ENCODE peak calls at places on chromosome 13, in five cellular contexts. One of them, this sample, is unnamed.
A peak's percentile ranks its signal among the peaks of the same experiment; 100 is the strongest.

GRCh38 chr13:100156786-100157185 is 67.9 kb downstream of the PCCA start:
- DNase-seq in stimulated activated naive CD4-positive, alpha-beta T cell: no peak
- DNase-seq in T-helper 9 cell: no peak
- DNase-seq in T-helper 1 cell: no peak
- DNase-seq in left ventricle myocardium inferior: no peak
- DNase-seq in this sample: no peak

GRCh38 chr13:113853518-113854237 is 10.2 kb downstream of the GAS6 start:
- DNase-seq in stimulated activated naive CD4-positive, alpha-beta T cell: no peak
- DNase-seq in T-helper 9 cell: no peak
- DNase-seq in T-helper 1 cell: no peak
- DNase-seq in left ventricle myocardium inferior: peak; percentile 35
- DNase-seq in this sample: peak; percentile 48

GRCh38 chr13:73421310-73421912 is 362.6 kb downstream of the KLF5 start:
- DNase-seq in stimulated activated naive CD4-positive, alpha-beta T cell: no peak
- DNase-seq in T-helper 9 cell: no peak
- DNase-seq in T-helper 1 cell: no peak
- DNase-seq in left ventricle myocardium inferior: no peak
- DNase-seq in this sample: no peak

GRCh38 chr13:101065314-101065713 is 351.0 kb downstream of the NALCN start:
- DNase-seq in stimulated activated naive CD4-positive, alpha-beta T cell: no peak
- DNase-seq in T-helper 9 cell: no peak
- DNase-seq in T-helper 1 cell: no peak
- DNase-seq in left ventricle myocardium inferior: no peak
- DNase-seq in this sample: no peak

GRCh38 chr13:97395437-97396136 is 38.4 kb upstream of the RAP2A start:
- DNase-seq in stimulated activated naive CD4-positive, alpha-beta T cell: no peak
- DNase-seq in T-helper 9 cell: no peak
- DNase-seq in T-helper 1 cell: no peak
- DNase-seq in left ventricle myocardium inferior: no peak
- DNase-seq in this sample: no peak

GRCh38 chr13:41837668-41838067 is 123.2 kb downstream of the VWA8 start:
- DNase-seq in stimulated activated naive CD4-positive, alpha-beta T cell: no peak
- DNase-seq in T-helper 9 cell: no peak
- DNase-seq in T-helper 1 cell: no peak
- DNase-seq in left ventricle myocardium inferior: no peak
- DNase-seq in this sample: no peak

GRCh38 chr13:79401259-79402071 is 4.6 kb downstream of the RBM26 start:
- DNase-seq in stimulated activated naive CD4-positive, alpha-beta T cell: peak; percentile 7
- DNase-seq in T-helper 9 cell: no peak
- DNase-seq in T-helper 1 cell: no peak
- DNase-seq in left ventricle myocardium inferior: no peak
- DNase-seq in this sample: no peak

GRCh38 chr13:111654531-111654930 is 334.1 kb downstream of the TEX29 start:
- DNase-seq in stimulated activated naive CD4-positive, alpha-beta T cell: no peak
- DNase-seq in T-helper 9 cell: no peak
- DNase-seq in T-helper 1 cell: no peak
- DNase-seq in left ventricle myocardium inferior: no peak
- DNase-seq in this sample: no peak

GRCh38 chr13:21671793-21672680 is 1.2 kb downstream of the FGF9 start:
- DNase-seq in stimulated activated naive CD4-positive, alpha-beta T cell: peak; percentile 18
- DNase-seq in T-helper 9 cell: no peak
- DNase-seq in T-helper 1 cell: no peak
- DNase-seq in left ventricle myocardium inferior: no peak
- DNase-seq in this sample: no peak

GRCh38 chr13:79779761-79780160 is 298.8 kb downstream of the NDFIP2 start:
- DNase-seq in stimulated activated naive CD4-positive, alpha-beta T cell: no peak
- DNase-seq in T-helper 9 cell: no peak
- DNase-seq in T-helper 1 cell: no peak
- DNase-seq in left ventricle myocardium inferior: no peak
- DNase-seq in this sample: no peak

GRCh38 chr13:57739089-57739488 is 107.5 kb downstream of the PCDH17 start:
- DNase-seq in stimulated activated naive CD4-positive, alpha-beta T cell: no peak
- DNase-seq in T-helper 9 cell: no peak
- DNase-seq in T-helper 1 cell: no peak
- DNase-seq in left ventricle myocardium inferior: no peak
- DNase-seq in this sample: no peak

GRCh38 chr13:41017744-41018582 is 1.2 kb downstream of the ELF1 start:
- DNase-seq in stimulated activated naive CD4-positive, alpha-beta T cell: no peak
- DNase-seq in T-helper 9 cell: no peak
- DNase-seq in T-helper 1 cell: no peak
- DNase-seq in left ventricle myocardium inferior: no peak
- DNase-seq in this sample: no peak

GRCh38 chr13:103371271-103371670 is 305.1 kb upstream of the SLC10A2 start:
- DNase-seq in stimulated activated naive CD4-positive, alpha-beta T cell: no peak
- DNase-seq in T-helper 9 cell: no peak
- DNase-seq in T-helper 1 cell: no peak
- DNase-seq in left ventricle myocardium inferior: no peak
- DNase-seq in this sample: no peak

GRCh38 chr13:36480726-36481485 is 48.6 kb downstream of the CCNA1 start:
- DNase-seq in stimulated activated naive CD4-positive, alpha-beta T cell: no peak
- DNase-seq in T-helper 9 cell: no peak
- DNase-seq in T-helper 1 cell: no peak
- DNase-seq in left ventricle myocardium inferior: no peak
- DNase-seq in this sample: no peak

GRCh38 chr13:46530084-46530935 is 22.7 kb upstream of the LRCH1 start:
- DNase-seq in stimulated activated naive CD4-positive, alpha-beta T cell: no peak
- DNase-seq in T-helper 9 cell: no peak
- DNase-seq in T-helper 1 cell: no peak
- DNase-seq in left ventricle myocardium inferior: no peak
- DNase-seq in this sample: no peak

GRCh38 chr13:46934749-46935148 is 37.9 kb upstream of the HTR2A start:
- DNase-seq in stimulated activated naive CD4-positive, alpha-beta T cell: no peak
- DNase-seq in T-helper 9 cell: no peak
- DNase-seq in T-helper 1 cell: no peak
- DNase-seq in left ventricle myocardium inferior: no peak
- DNase-seq in this sample: no peak

GRCh38 chr13:34030782-34031181 is 212.8 kb downstream of the RFC3 start:
- DNase-seq in stimulated activated naive CD4-positive, alpha-beta T cell: no peak
- DNase-seq in T-helper 9 cell: no peak
- DNase-seq in T-helper 1 cell: no peak
- DNase-seq in left ventricle myocardium inferior: no peak
- DNase-seq in this sample: no peak

GRCh38 chr13:66237411-66238062 is 992.6 kb downstream of the PCDH9 start:
- DNase-seq in stimulated activated naive CD4-positive, alpha-beta T cell: no peak
- DNase-seq in T-helper 9 cell: no peak
- DNase-seq in T-helper 1 cell: no peak
- DNase-seq in left ventricle myocardium inferior: no peak
- DNase-seq in this sample: no peak

GRCh38 chr13:43122706-43123268 is 99.4 kb downstream of the DNAJC15 start:
- DNase-seq in stimulated activated naive CD4-positive, alpha-beta T cell: no peak
- DNase-seq in T-helper 9 cell: no peak
- DNase-seq in T-helper 1 cell: no peak
- DNase-seq in left ventricle myocardium inferior: no peak
- DNase-seq in this sample: no peak

GRCh38 chr13:78960881-78961280 is 301.9 kb upstream of the OBI1 start:
- DNase-seq in stimulated activated naive CD4-positive, alpha-beta T cell: no peak
- DNase-seq in T-helper 9 cell: no peak
- DNase-seq in T-helper 1 cell: no peak
- DNase-seq in left ventricle myocardium inferior: no peak
- DNase-seq in this sample: no peak

GRCh38 chr13:54628383-54628782 is 1599.8 kb downstream of the OLFM4 start:
- DNase-seq in stimulated activated naive CD4-positive, alpha-beta T cell: no peak
- DNase-seq in T-helper 9 cell: no peak
- DNase-seq in T-helper 1 cell: no peak
- DNase-seq in left ventricle myocardium inferior: no peak
- DNase-seq in this sample: no peak

GRCh38 chr13:51715613-51716012 is 88.3 kb downstream of the DHRS12 start:
- DNase-seq in stimulated activated naive CD4-positive, alpha-beta T cell: no peak
- DNase-seq in T-helper 9 cell: no peak
- DNase-seq in T-helper 1 cell: no peak
- DNase-seq in left ventricle myocardium inferior: no peak
- DNase-seq in this sample: no peak

GRCh38 chr13:65943711-65944110 is 1286.4 kb downstream of the PCDH9 start:
- DNase-seq in stimulated activated naive CD4-positive, alpha-beta T cell: no peak
- DNase-seq in T-helper 9 cell: no peak
- DNase-seq in T-helper 1 cell: no peak
- DNase-seq in left ventricle myocardium inferior: no peak
- DNase-seq in this sample: no peak

GRCh38 chr13:80458546-80458945 is 117.6 kb upstream of the SPRY2 start:
- DNase-seq in stimulated activated naive CD4-positive, alpha-beta T cell: no peak
- DNase-seq in T-helper 9 cell: no peak
- DNase-seq in T-helper 1 cell: no peak
- DNase-seq in left ventricle myocardium inferior: no peak
- DNase-seq in this sample: no peak

GRCh38 chr13:81171065-81171647 is 830.2 kb upstream of the SPRY2 start:
- DNase-seq in stimulated activated naive CD4-positive, alpha-beta T cell: no peak
- DNase-seq in T-helper 9 cell: no peak
- DNase-seq in T-helper 1 cell: no peak
- DNase-seq in left ventricle myocardium inferior: no peak
- DNase-seq in this sample: no peak

GRCh38 chr13:50518791-50519201 is 324.7 kb downstream of the DLEU7 start:
- DNase-seq in stimulated activated naive CD4-positive, alpha-beta T cell: no peak
- DNase-seq in T-helper 9 cell: no peak
- DNase-seq in T-helper 1 cell: no peak
- DNase-seq in left ventricle myocardium inferior: no peak
- DNase-seq in this sample: no peak

GRCh38 chr13:114023716-114024602 is 50.1 kb upstream of the C13orf46 start:
- DNase-seq in stimulated activated naive CD4-positive, alpha-beta T cell: no peak
- DNase-seq in T-helper 9 cell: no peak
- DNase-seq in T-helper 1 cell: no peak
- DNase-seq in left ventricle myocardium inferior: no peak
- DNase-seq in this sample: peak; percentile 18

GRCh38 chr13:112205990-112206389 is 139.0 kb downstream of the SOX1 start:
- DNase-seq in stimulated activated naive CD4-positive, alpha-beta T cell: no peak
- DNase-seq in T-helper 9 cell: no peak
- DNase-seq in T-helper 1 cell: no peak
- DNase-seq in left ventricle myocardium inferior: no peak
- DNase-seq in this sample: no peak

GRCh38 chr13:60591348-60591747 is 194.3 kb downstream of the TDRD3 start:
- DNase-seq in stimulated activated naive CD4-positive, alpha-beta T cell: no peak
- DNase-seq in T-helper 9 cell: no peak
- DNase-seq in T-helper 1 cell: no peak
- DNase-seq in left ventricle myocardium inferior: no peak
- DNase-seq in this sample: no peak

GRCh38 chr13:107157272-107157671 is 589.3 kb upstream of the ARGLU1 start:
- DNase-seq in stimulated activated naive CD4-positive, alpha-beta T cell: no peak
- DNase-seq in T-helper 9 cell: no peak
- DNase-seq in T-helper 1 cell: no peak
- DNase-seq in left ventricle myocardium inferior: no peak
- DNase-seq in this sample: no peak

GRCh38 chr13:113178070-113178895 is 19.8 kb downstream of the PROZ start:
- DNase-seq in stimulated activated naive CD4-positive, alpha-beta T cell: no peak
- DNase-seq in T-helper 9 cell: no peak
- DNase-seq in T-helper 1 cell: no peak
- DNase-seq in left ventricle myocardium inferior: no peak
- DNase-seq in this sample: no peak

GRCh38 chr13:73141292-73141771 is 82.5 kb downstream of the KLF5 start:
- DNase-seq in stimulated activated naive CD4-positive, alpha-beta T cell: no peak
- DNase-seq in T-helper 9 cell: no peak
- DNase-seq in T-helper 1 cell: no peak
- DNase-seq in left ventricle myocardium inferior: no peak
- DNase-seq in this sample: no peak

GRCh38 chr13:40236566-40237168 is 429.8 kb downstream of the FOXO1 start:
- DNase-seq in stimulated activated naive CD4-positive, alpha-beta T cell: no peak
- DNase-seq in T-helper 9 cell: no peak
- DNase-seq in T-helper 1 cell: no peak
- DNase-seq in left ventricle myocardium inferior: peak; percentile 45
- DNase-seq in this sample: peak; percentile 45

GRCh38 chr13:33480561-33480960 is 195.0 kb upstream of the STARD13 start:
- DNase-seq in stimulated activated naive CD4-positive, alpha-beta T cell: no peak
- DNase-seq in T-helper 9 cell: no peak
- DNase-seq in T-helper 1 cell: no peak
- DNase-seq in left ventricle myocardium inferior: no peak
- DNase-seq in this sample: no peak

GRCh38 chr13:51603716-51604115 is 19.5 kb downstream of the WDFY2 start:
- DNase-seq in stimulated activated naive CD4-positive, alpha-beta T cell: no peak
- DNase-seq in T-helper 9 cell: no peak
- DNase-seq in T-helper 1 cell: no peak
- DNase-seq in left ventricle myocardium inferior: no peak
- DNase-seq in this sample: no peak

GRCh38 chr13:50410921-50411712 is 395.9 kb downstream of the KCNRG start:
- DNase-seq in stimulated activated naive CD4-positive, alpha-beta T cell: no peak
- DNase-seq in T-helper 9 cell: no peak
- DNase-seq in T-helper 1 cell: no peak
- DNase-seq in left ventricle myocardium inferior: no peak
- DNase-seq in this sample: no peak

This sample was measured in left ventricle myocardium superior.